ENCODE peak calls at places on chromosomes 4 and X, in eight cellular contexts. V is activated CD4-positive, alpha-beta T cell treated with anti-CD3 and anti-CD28 coated beads, Interleukin-2, amount 50 U/mL, for 4 hours; X is T-helper 2 cell; R is hepatic stellate cell; M is choroid plexus epithelial cell; A is ovary; Y is GM18507; J is NCI-H748 treated with DMSO at 0.1 percent for 48 hours. F is an unnamed sample.

GRCh38 chr4:157220026-157220881 is at the start of gene GRIA2:
- DNase-seq in V (no peak), X (no peak), R (peak; percentile 64), M (peak; percentile 58), A (peak; percentile 53), Y (no peak), J (peak; percentile 70), F (no peak)

GRCh38 chr4:56048621-56049427 is 100.1 kb downstream of the CEP135 start:
- DNase-seq in V (no peak), X (peak; percentile 4), R (peak; percentile 40), M (peak; percentile 55), A (peak; percentile 67), Y (peak; percentile 32), J (peak; percentile 10), F (peak; percentile 66)

GRCh38 chrX:9693307-9694001 is 72.2 kb downstream of the GPR143 start:
- DNase-seq in V (no peak), X (no peak), R (no peak), M (no peak), A (no peak), Y (no peak), J (no peak), F (no peak)

GRCh38 chr4:110667670-110668069 is 44.8 kb upstream of the PITX2 start:
- DNase-seq in V (no peak), X (no peak), R (no peak), M (no peak), A (no peak), Y (no peak), J (no peak), F (no peak)

GRCh38 chr4:154877110-154877760 is 96.2 kb downstream of the RBM46 start:
- DNase-seq in V (no peak), X (no peak), R (no peak), M (peak; percentile 9), A (no peak), Y (no peak), J (peak; percentile 80), F (no peak)

GRCh38 chrX:100685997-100686305 is 42.0 kb downstream of the SRPX2 start:
- DNase-seq in V (no peak), X (no peak), R (no peak), M (no peak), A (no peak), Y (no peak), J (no peak), F (no peak)

GRCh38 chr4:75549019-75549418 is 6.8 kb upstream of the ODAPH start:
- DNase-seq in V (no peak), X (no peak), R (no peak), M (no peak), A (no peak), Y (no peak), J (no peak), F (no peak)

GRCh38 chr4:38356686-38357085 is 307.3 kb upstream of the KLF3 start:
- DNase-seq in V (no peak), X (no peak), R (no peak), M (no peak), A (no peak), Y (no peak), J (no peak), F (no peak)

GRCh38 chr4:56464581-56464980 is 2.8 kb upstream of the SRP72 start:
- DNase-seq in V (no peak), X (no peak), R (no peak), M (no peak), A (no peak), Y (no peak), J (no peak), F (no peak)

GRCh38 chrX:21319323-21319722 is 54.9 kb upstream of the CNKSR2 start:
- DNase-seq in V (no peak), X (no peak), R (no peak), M (no peak), A (no peak), Y (no peak), J (no peak), F (no peak)

GRCh38 chr4:14906805-14907204 is 95.5 kb upstream of the CPEB2 start:
- DNase-seq in V (no peak), X (no peak), R (no peak), M (no peak), A (no peak), Y (no peak), J (no peak), F (peak; percentile 15)

GRCh38 chr4:30380404-30380998 is 339.7 kb upstream of the PCDH7 start:
- DNase-seq in V (no peak), X (no peak), R (no peak), M (peak; percentile 71), A (no peak), Y (no peak), J (peak; percentile 2), F (peak; percentile 12)

GRCh38 chr4:52051213-52051614 is at the start of gene SPATA18:
- DNase-seq in V (no peak), X (no peak), R (no peak), M (peak; percentile 12), A (peak; percentile 27), Y (no peak), J (no peak), F (no peak)

GRCh38 chrX:73478961-73479360 is 32.1 kb downstream of the CDX4 start:
- DNase-seq in V (no peak), X (no peak), R (no peak), M (no peak), A (no peak), Y (no peak), J (no peak), F (no peak)

GRCh38 chr4:85475631-85476233 is 782 bp downstream of the ARHGAP24 start:
- DNase-seq in V (no peak), X (no peak), R (no peak), M (peak; percentile 65), A (peak; percentile 46), Y (no peak), J (no peak), F (no peak)

GRCh38 chr4:7103031-7103598 is 35.3 kb upstream of the GRPEL1 start:
- DNase-seq in V (peak; percentile 70), X (peak; percentile 76), R (peak; percentile 94), M (peak; percentile 78), A (peak; percentile 83), Y (peak; percentile 83), J (peak; percentile 49), F (peak; percentile 91)

GRCh38 chrX:153687121-153688039 is at the start of gene SLC6A8:
- DNase-seq in V (peak; percentile 12), X (peak; percentile 15), R (peak; percentile 69), M (peak; percentile 53), A (peak; percentile 73), Y (peak; percentile 15), J (no peak), F (peak; percentile 48)

GRCh38 chrX:117517994-117518393 is 598.6 kb downstream of the KLHL13 start:
- DNase-seq in V (no peak), X (no peak), R (no peak), M (no peak), A (no peak), Y (no peak), J (no peak), F (no peak)

GRCh38 chr4:53651142-53651720 is 59.9 kb upstream of the LNX1 start:
- DNase-seq in V (no peak), X (no peak), R (peak; percentile 16), M (no peak), A (no peak), Y (no peak), J (no peak), F (no peak)

GRCh38 chrX:47484885-47485284 is 1.9 kb upstream of the ZNF41 start:
- DNase-seq in V (no peak), X (no peak), R (no peak), M (no peak), A (no peak), Y (no peak), J (no peak), F (no peak)

GRCh38 chrX:39758791-39759525 is 338.8 kb downstream of the BCOR start:
- DNase-seq in V (no peak), X (no peak), R (no peak), M (peak; percentile 75), A (peak; percentile 44), Y (no peak), J (no peak), F (no peak)